ENCODE peak calls at places on chromosomes 16 and 17, in ten cellular contexts. Q is GM06990, U is WTC11, M is sigmoid colon, I is epithelial cell of esophagus, H is heart right ventricle, P is astrocyte of the cerebellum, S is psoas muscle, E is HFFc6, Y is epithelial cell of proximal tubule. K is an unnamed sample.

GRCh38 chr16:1825864-1826690 is 548 bp downstream of the HAGH start:
- DNase-seq in U (peak), M (no peak), I (peak), P (no peak), Q (peak), H (peak), Y (no peak), E (peak), S (no peak), K (peak)

GRCh38 chr17:79581306-79581932 is 29.4 kb downstream of the RBFOX3 start:
- DNase-seq in I (no peak), Y (no peak), P (no peak), Q (no peak), S (no peak), M (no peak), H (no peak), U (no peak), E (no peak), K (no peak)

GRCh38 chr17:60920107-60920506 is 242.5 kb downstream of the BCAS3 start:
- DNase-seq in I (no peak), M (no peak), S (no peak), P (no peak), E (no peak), Q (no peak), Y (no peak), U (no peak), H (no peak), K (no peak)

GRCh38 chr16:55475919-55476318 is 3.1 kb upstream of the MMP2 start:
- DNase-seq in Y (no peak), I (no peak), H (no peak), S (peak), U (no peak), P (no peak), M (no peak), E (no peak), Q (no peak), K (no peak)

GRCh38 chr17:63699638-63700527 is at the start of gene LIMD2:
- DNase-seq in E (no peak), U (peak), H (peak), S (peak), P (no peak), I (no peak), Q (peak), Y (no peak), M (peak), K (peak)

GRCh38 chr16:14117051-14117450 is 45.9 kb downstream of the MRTFB start:
- DNase-seq in E (no peak), H (no peak), U (no peak), S (no peak), Q (no peak), P (no peak), Y (no peak), M (no peak), I (no peak), K (no peak)

GRCh38 chr17:17913695-17914332 is 58.4 kb downstream of the TOM1L2 start:
- DNase-seq in E (peak), Y (no peak), Q (no peak), S (peak), P (peak), M (peak), I (peak), U (peak), H (peak), K (peak)

GRCh38 chr16:19008770-19009169 is 25.0 kb downstream of the TMC7 start:
- DNase-seq in Y (no peak), H (no peak), P (no peak), Q (no peak), I (peak), M (no peak), E (peak), U (no peak), S (no peak), K (no peak)

GRCh38 chr16:57614546-57615343 is 13.7 kb upstream of the ADGRG1 start:
- DNase-seq in Q (no peak), U (no peak), H (no peak), E (no peak), Y (no peak), S (no peak), P (no peak), I (no peak), M (peak), K (peak)

GRCh38 chr16:9135797-9136196 is 44.4 kb downstream of the HAPSTR1 start:
- DNase-seq in S (peak), H (no peak), U (no peak), Y (no peak), Q (peak), M (peak), P (no peak), I (peak), E (no peak), K (peak)

GRCh38 chr17:76784926-76785325 is 47.0 kb downstream of the MFSD11 start:
- DNase-seq in U (no peak), M (no peak), H (no peak), S (no peak), Y (no peak), Q (no peak), P (no peak), I (no peak), E (no peak), K (no peak)

GRCh38 chr17:76783146-76783545 is 45.2 kb downstream of the MFSD11 start:
- DNase-seq in Q (no peak), H (no peak), U (no peak), E (no peak), Y (no peak), S (no peak), P (no peak), I (no peak), M (no peak), K (no peak)

DNA sequence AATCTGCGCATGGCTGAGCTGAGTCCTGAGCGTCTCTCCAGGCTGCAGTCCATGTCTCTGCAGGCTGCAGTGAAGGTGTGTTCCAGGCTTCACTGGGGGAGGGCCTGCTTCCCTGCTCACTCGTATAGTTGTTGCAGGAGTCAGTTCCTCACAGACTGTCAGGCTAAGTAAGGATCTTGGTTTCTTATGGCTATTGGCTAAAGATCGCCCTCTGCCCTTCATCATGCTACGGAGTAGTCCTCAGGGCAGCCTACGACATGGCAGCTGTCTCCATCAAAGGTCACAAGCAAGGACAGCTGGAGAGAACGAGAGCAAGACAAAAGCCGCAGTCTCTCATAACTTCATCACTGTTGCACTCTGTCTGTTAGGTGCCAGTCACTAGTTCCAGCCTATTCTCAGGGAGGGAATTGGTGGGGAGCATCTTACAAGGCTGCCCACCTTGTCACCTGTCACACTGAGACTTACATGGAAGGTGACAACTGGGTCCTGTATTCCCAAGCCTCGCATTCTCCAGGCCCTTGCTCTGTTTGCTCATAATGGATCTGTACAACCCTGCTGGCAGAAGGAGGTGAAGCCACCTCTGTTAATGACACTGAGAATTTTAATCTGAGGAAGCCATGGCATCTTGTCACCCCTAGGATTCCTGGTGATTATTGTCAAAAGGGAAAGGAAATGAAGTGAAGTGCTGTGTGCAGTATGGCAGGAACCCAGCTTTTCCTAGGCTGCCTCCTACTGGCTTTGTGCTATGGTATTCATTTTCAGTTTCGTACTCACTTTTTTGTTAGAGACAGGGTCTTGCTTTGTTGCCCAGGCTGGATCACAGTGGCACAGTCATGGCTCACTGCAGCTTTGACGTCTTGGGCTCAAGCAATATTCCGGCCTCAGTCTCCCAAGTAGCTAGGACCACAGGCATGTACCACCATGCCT is 43.4 kb downstream of the MFSD11 start:
- DNase-seq in Y (no peak), P (no peak), I (no peak), H (no peak), E (no peak), S (no peak), Q (no peak), U (no peak), M (no peak), K (peak)
- TF ChIP-seq CTCF in Y (peak), P (no peak), I (no peak), H (no peak), E (peak), S (no peak), Q (peak), U (no peak), M (no peak), K (no peak)

DNA sequence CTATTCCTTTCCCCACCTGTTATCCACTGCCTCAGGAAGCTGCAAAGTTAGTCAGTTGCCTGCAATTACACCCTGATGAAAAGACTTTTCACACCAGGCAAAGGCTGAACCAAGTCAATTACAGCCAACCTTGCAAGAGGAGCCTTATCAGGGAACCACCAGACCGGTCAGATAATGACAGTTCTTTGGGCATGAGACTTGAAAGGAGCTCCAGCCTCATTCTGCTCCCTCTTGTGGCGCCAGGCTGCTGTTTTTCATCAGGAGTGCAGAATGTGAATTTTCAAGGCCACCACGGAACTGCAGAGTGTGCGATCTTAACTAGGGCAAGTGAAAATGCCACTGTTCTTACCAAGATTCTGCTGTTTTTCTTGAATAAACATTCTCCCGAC is 22.5 kb downstream of the DNAI2 start:
- DNase-seq in I (peak), S (peak), E (peak), M (peak), P (no peak), U (peak), Y (no peak), H (peak), Q (no peak), K (peak)
- TF ChIP-seq CTCF in I (peak), S (peak), E (peak), M (peak), P (peak), U (no peak), Y (peak), H (peak), Q (peak), K (no peak)

DNA sequence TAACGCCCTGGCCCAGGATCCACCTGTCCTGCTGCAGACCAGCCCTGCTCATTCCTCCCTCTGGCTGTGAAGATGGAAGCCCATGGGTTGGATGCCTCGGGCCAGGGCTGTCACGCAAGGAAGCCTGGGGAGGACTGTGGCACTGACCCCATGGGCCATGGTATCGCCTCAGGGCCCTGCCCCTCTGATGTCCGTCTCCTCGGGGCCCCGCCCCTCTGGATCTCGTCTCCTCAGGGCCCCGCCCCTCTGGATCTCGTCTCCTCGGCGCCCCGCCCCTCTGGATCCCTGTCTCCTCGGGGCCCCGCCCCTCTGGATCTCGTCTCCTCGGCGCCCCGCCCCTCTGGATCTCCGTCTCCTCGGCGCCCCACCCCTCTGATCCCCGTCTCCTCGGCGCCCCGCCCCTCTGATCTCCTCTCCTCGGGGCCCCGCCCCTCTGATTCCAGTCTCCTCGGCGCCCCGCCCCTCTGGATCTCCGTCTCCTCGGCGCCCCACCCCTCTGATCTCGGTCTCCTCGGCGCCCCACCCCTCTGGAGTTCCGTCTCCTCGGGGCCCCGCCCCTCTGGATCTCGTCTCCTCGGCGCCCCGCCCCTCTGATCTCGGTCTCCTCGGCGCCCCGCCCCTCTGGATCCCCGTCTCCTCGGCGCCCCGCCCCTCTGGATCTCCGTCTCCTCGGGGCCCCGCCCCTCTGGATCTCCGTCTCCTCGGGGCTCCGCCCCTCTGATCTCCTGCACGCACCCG is 24.0 kb downstream of the METRNL start:
- DNase-seq in Q (no peak), U (peak), Y (no peak), M (peak), P (no peak), H (peak), S (no peak), I (no peak), E (no peak), K (peak)
- TF ChIP-seq CTCF in Q (no peak), U (no peak), Y (no peak), M (no peak), P (no peak), H (no peak), S (no peak), I (no peak), E (no peak), K (no peak)

GRCh38 chr17:81448960-81449359 is 53.7 kb downstream of the BAHCC1 start:
- DNase-seq in S (no peak), E (no peak), Q (no peak), I (no peak), M (no peak), Y (no peak), U (no peak), P (no peak), H (no peak), K (no peak)

GRCh38 chr17:81445642-81446500 is 50.6 kb downstream of the BAHCC1 start:
- DNase-seq in Y (no peak), Q (no peak), M (no peak), H (no peak), U (peak), P (no peak), S (no peak), I (no peak), E (no peak), K (no peak)

GRCh38 chr17:81447331-81447933 is 52.2 kb downstream of the BAHCC1 start:
- DNase-seq in M (no peak), H (no peak), E (no peak), I (no peak), P (no peak), S (no peak), U (no peak), Y (no peak), Q (no peak), K (no peak)

GRCh38 chr17:81451823-81452222 is 56.6 kb downstream of the BAHCC1 start:
- DNase-seq in M (no peak), I (no peak), H (no peak), E (no peak), Q (no peak), S (no peak), U (no peak), Y (no peak), P (no peak), K (no peak)

DNA sequence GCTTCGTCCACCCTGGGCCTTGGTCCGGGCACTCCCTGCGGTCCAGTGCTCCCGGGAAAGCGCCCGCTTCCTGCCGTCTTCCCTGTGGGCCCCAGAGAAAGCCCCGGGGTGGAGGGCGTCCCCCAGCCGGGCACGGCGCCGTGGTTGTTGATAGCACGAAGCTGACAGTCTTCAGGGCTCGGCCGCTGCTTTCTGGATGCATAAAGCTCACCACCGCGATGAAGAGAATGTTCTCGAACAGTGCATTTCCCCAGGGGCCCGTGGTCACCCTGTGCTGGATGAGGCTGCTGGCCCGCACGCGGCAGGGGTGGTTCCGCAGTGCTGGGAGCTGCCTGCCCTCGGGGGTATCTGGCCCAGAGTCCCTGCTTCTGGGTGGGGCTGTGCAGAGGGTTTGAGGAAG is 53.2 kb downstream of the BAHCC1 start:
- DNase-seq in P (no peak), I (no peak), Q (no peak), H (no peak), Y (no peak), U (no peak), S (no peak), M (no peak), E (no peak), K (no peak)
- TF ChIP-seq CTCF in P (no peak), I (no peak), Q (no peak), H (no peak), Y (no peak), U (no peak), S (no peak), M (no peak), E (no peak), K (no peak)

GRCh38 chr16:85728879-85729278 is 22.0 kb downstream of the C16orf74 start:
- DNase-seq in M (no peak), H (no peak), Y (no peak), Q (no peak), U (peak), S (no peak), E (no peak), P (no peak), I (no peak), K (no peak)
- TF ChIP-seq CTCF in M (no peak), H (no peak), Y (peak), Q (peak), U (peak), S (no peak), E (peak), P (peak), I (peak), K (no peak)

GRCh38 chr17:73585583-73585982 is 58.7 kb downstream of the SDK2 start:
- DNase-seq in U (peak), H (no peak), Q (no peak), M (no peak), S (no peak), Y (no peak), E (no peak), I (no peak), P (no peak), K (peak)
- TF ChIP-seq CTCF in U (peak), H (no peak), Q (peak), M (no peak), S (no peak), Y (peak), E (no peak), I (peak), P (no peak), K (peak)

GRCh38 chr17:40443988-40444899 is 994 bp downstream of the IGFBP4 start:
- DNase-seq in E (no peak), S (no peak), Q (peak), P (no peak), Y (no peak), M (no peak), I (no peak), H (no peak), U (no peak), K (no peak)
- TF ChIP-seq CTCF in E (peak), S (no peak), Q (no peak), P (no peak), Y (no peak), M (no peak), I (no peak), H (no peak), U (no peak), K (peak)

GRCh38 chr17:38577645-38578173 is 28.0 kb downstream of the SRCIN1 start:
- DNase-seq in H (no peak), Y (no peak), Q (no peak), S (no peak), E (no peak), U (no peak), P (no peak), I (no peak), M (no peak), K (no peak)

GRCh38 chr17:38578229-38578628 is 27.5 kb downstream of the SRCIN1 start:
- DNase-seq in H (no peak), S (no peak), P (no peak), M (no peak), E (no peak), U (peak), Q (no peak), Y (no peak), I (no peak), K (no peak)

GRCh38 chr17:38582069-38582468 is 23.7 kb downstream of the SRCIN1 start:
- DNase-seq in E (no peak), U (no peak), I (no peak), H (no peak), M (no peak), Q (no peak), S (no peak), P (no peak), Y (no peak), K (no peak)

GRCh38 chr17:38578641-38579480 is 26.9 kb downstream of the SRCIN1 start:
- DNase-seq in Y (no peak), E (no peak), M (no peak), S (no peak), I (no peak), P (no peak), U (no peak), Q (no peak), H (no peak), K (no peak)

DNA sequence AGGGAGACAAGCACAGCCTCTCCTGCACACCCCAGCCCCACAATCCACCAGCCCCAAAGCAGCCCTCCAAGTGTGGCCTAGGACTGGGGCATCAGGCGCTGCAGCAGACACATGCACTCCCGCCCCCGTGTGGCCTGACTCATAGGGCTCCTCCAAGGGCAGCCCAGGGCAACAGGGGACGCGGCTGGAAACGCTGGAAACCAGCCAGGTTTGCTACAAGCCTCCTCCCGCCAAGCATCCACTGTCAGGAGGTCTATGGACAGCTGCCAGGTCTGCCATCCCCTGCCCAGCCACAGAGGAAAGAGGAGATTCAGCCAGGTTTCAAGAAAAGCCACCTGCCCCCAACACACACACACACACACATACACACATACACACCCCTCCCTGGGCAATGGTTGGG is 25.8 kb downstream of the SRCIN1 start:
- DNase-seq in Y (no peak), Q (no peak), P (no peak), I (peak), M (no peak), H (peak), E (no peak), U (peak), S (no peak), K (peak)
- TF ChIP-seq CTCF in Y (peak), Q (peak), P (peak), I (peak), M (no peak), H (peak), E (peak), U (no peak), S (no peak), K (no peak)

GRCh38 chr17:11932337-11932898 is 64.9 kb downstream of the ZNF18 start:
- DNase-seq in M (no peak), U (no peak), Q (no peak), P (no peak), E (no peak), S (no peak), Y (no peak), H (no peak), I (no peak), K (no peak)
- TF ChIP-seq CTCF in M (no peak), U (no peak), Q (no peak), P (no peak), E (no peak), S (no peak), Y (no peak), H (no peak), I (no peak), K (no peak)

K was measured in activated CD8-positive, alpha-beta T cell treated with anti-CD3 and anti-CD28 coated beads for 36 hours.